ENCODE peak calls at places on chromosomes 11 and 22, in five cellular contexts. One of them, this sample, is unnamed. For H3K4me1, the result is how much of the 10 kb centered on the place peaks cover.

GRCh38 chr11:14971865-14972580 is at the start of gene CALCA:
- DNase-seq in tibial artery: no peak
- DNase-seq in mammary epithelial cell: no peak
- DNase-seq in effector memory CD4-positive, alpha-beta T cell: no peak
- DNase-seq in transverse colon: no peak
- DNase-seq in this sample: no peak

GRCh38 chr11:93740031-93740801 is 1.1 kb downstream of the TAF1D start:
- DNase-seq in transverse colon: peak
- DNase-seq in effector memory CD4-positive, alpha-beta T cell: peak
- DNase-seq in tibial artery: no peak
- DNase-seq in mammary epithelial cell: peak
- DNase-seq in this sample: no peak

GRCh38 chr11:95358516-95359322 is 127.7 kb upstream of the SESN3 start:
- DNase-seq in transverse colon: no peak
- DNase-seq in effector memory CD4-positive, alpha-beta T cell: no peak
- DNase-seq in tibial artery: no peak
- DNase-seq in mammary epithelial cell: no peak
- DNase-seq in this sample: no peak

GRCh38 chr11:69445131-69445470 is 36.4 kb upstream of the LINC01488 start:
- DNase-seq in transverse colon: no peak
- DNase-seq in effector memory CD4-positive, alpha-beta T cell: no peak
- DNase-seq in mammary epithelial cell: no peak
- DNase-seq in tibial artery: peak
- DNase-seq in this sample: peak

GRCh38 chr11:9601876-9602199 is 28.4 kb downstream of the WEE1 start:
- DNase-seq in transverse colon: no peak
- DNase-seq in mammary epithelial cell: no peak
- DNase-seq in effector memory CD4-positive, alpha-beta T cell: no peak
- DNase-seq in tibial artery: no peak
- DNase-seq in this sample: no peak

GRCh38 chr22:46969491-46969890 is 207.0 kb downstream of the TBC1D22A start:
- DNase-seq in transverse colon: no peak
- DNase-seq in effector memory CD4-positive, alpha-beta T cell: no peak
- DNase-seq in tibial artery: no peak
- DNase-seq in mammary epithelial cell: no peak
- DNase-seq in this sample: no peak

GRCh38 chr22:46238541-46238940 is 11.6 kb downstream of the CDPF1 start:
- DNase-seq in effector memory CD4-positive, alpha-beta T cell: no peak
- DNase-seq in tibial artery: peak
- DNase-seq in transverse colon: no peak
- DNase-seq in mammary epithelial cell: no peak
- DNase-seq in this sample: no peak

GRCh38 chr22:48919187-48919590 is 908.5 kb downstream of the BRD1 start:
- DNase-seq in mammary epithelial cell: no peak
- DNase-seq in effector memory CD4-positive, alpha-beta T cell: no peak
- DNase-seq in tibial artery: peak
- DNase-seq in transverse colon: no peak
- DNase-seq in this sample: peak

GRCh38 chr11:19218801-19219460 is 17.1 kb upstream of the CSRP3 start:
- DNase-seq in effector memory CD4-positive, alpha-beta T cell: no peak
- DNase-seq in transverse colon: no peak
- DNase-seq in mammary epithelial cell: no peak
- DNase-seq in tibial artery: no peak
- DNase-seq in this sample: no peak

GRCh38 chr11:57513911-57514537 is 1.5 kb downstream of the SLC43A1 start:
- DNase-seq in tibial artery: peak
- DNase-seq in effector memory CD4-positive, alpha-beta T cell: no peak
- DNase-seq in mammary epithelial cell: no peak
- DNase-seq in transverse colon: peak
- DNase-seq in this sample: peak

GRCh38 chr11:134794192-134794591 is 382.1 kb upstream of the B3GAT1 start:
- DNase-seq in mammary epithelial cell: no peak
- DNase-seq in transverse colon: no peak
- DNase-seq in effector memory CD4-positive, alpha-beta T cell: no peak
- DNase-seq in tibial artery: no peak
- DNase-seq in this sample: no peak

GRCh38 chr11:40228671-40229070 is 1230.8 kb downstream of the LRRC4C start:
- DNase-seq in effector memory CD4-positive, alpha-beta T cell: no peak
- DNase-seq in tibial artery: no peak
- DNase-seq in mammary epithelial cell: no peak
- DNase-seq in transverse colon: no peak
- DNase-seq in this sample: no peak

GRCh38 chr11:27524155-27524554 is 17.6 kb upstream of the LIN7C start:
- DNase-seq in effector memory CD4-positive, alpha-beta T cell: no peak
- DNase-seq in transverse colon: no peak
- DNase-seq in tibial artery: no peak
- DNase-seq in mammary epithelial cell: peak
- DNase-seq in this sample: no peak

GRCh38 chr11:65114538-65115171 is 2.8 kb downstream of the ZNHIT2 start:
- DNase-seq in effector memory CD4-positive, alpha-beta T cell: no peak
- DNase-seq in mammary epithelial cell: no peak
- DNase-seq in tibial artery: no peak
- DNase-seq in transverse colon: no peak
- DNase-seq in this sample: no peak

GRCh38 chr22:48925450-48925849 is 902.2 kb downstream of the BRD1 start:
- DNase-seq in mammary epithelial cell: no peak
- DNase-seq in transverse colon: no peak
- DNase-seq in effector memory CD4-positive, alpha-beta T cell: no peak
- DNase-seq in tibial artery: no peak
- DNase-seq in this sample: no peak

GRCh38 chr11:122491486-122491885 is 164.0 kb upstream of the UBASH3B start:
- DNase-seq in transverse colon: no peak
- DNase-seq in mammary epithelial cell: peak
- DNase-seq in effector memory CD4-positive, alpha-beta T cell: no peak
- DNase-seq in tibial artery: no peak
- DNase-seq in this sample: peak

GRCh38 chr11:1293619-1294015 is 15.8 kb downstream of the TOLLIP start:
- DNase-seq in mammary epithelial cell: no peak
- DNase-seq in tibial artery: no peak
- DNase-seq in transverse colon: peak
- DNase-seq in effector memory CD4-positive, alpha-beta T cell: no peak
- DNase-seq in this sample: no peak

GRCh38 chr11:120255519-120255866 is 15.6 kb downstream of the POU2F3 start:
- DNase-seq in transverse colon: no peak
- DNase-seq in mammary epithelial cell: no peak
- DNase-seq in effector memory CD4-positive, alpha-beta T cell: no peak
- DNase-seq in tibial artery: no peak
- DNase-seq in this sample: no peak

GRCh38 chr22:37080838-37081237 is 28.7 kb downstream of the TMPRSS6 start:
- DNase-seq in effector memory CD4-positive, alpha-beta T cell: no peak
- DNase-seq in mammary epithelial cell: no peak
- DNase-seq in tibial artery: no peak
- DNase-seq in transverse colon: no peak
- DNase-seq in this sample: no peak

GRCh38 chr11:79427126-79427525 is 13.7 kb downstream of the TENM4 start:
- DNase-seq in tibial artery: no peak
- DNase-seq in mammary epithelial cell: no peak
- DNase-seq in effector memory CD4-positive, alpha-beta T cell: no peak
- DNase-seq in transverse colon: no peak
- DNase-seq in this sample: no peak

GRCh38 chr11:41031571-41032060 is 427.8 kb downstream of the LRRC4C start:
- DNase-seq in mammary epithelial cell: no peak
- DNase-seq in tibial artery: no peak
- DNase-seq in transverse colon: no peak
- DNase-seq in effector memory CD4-positive, alpha-beta T cell: no peak
- DNase-seq in this sample: no peak

GRCh38 chr11:15660496-15660895 is 545.8 kb downstream of the INSC start:
- DNase-seq in effector memory CD4-positive, alpha-beta T cell: no peak
- DNase-seq in tibial artery: no peak
- DNase-seq in mammary epithelial cell: peak
- DNase-seq in transverse colon: no peak
- DNase-seq in this sample: no peak

GRCh38 chr22:40175571-40176105 is 2.1 kb upstream of the TNRC6B start:
- DNase-seq in effector memory CD4-positive, alpha-beta T cell: no peak
- DNase-seq in mammary epithelial cell: no peak
- DNase-seq in tibial artery: no peak
- DNase-seq in transverse colon: no peak
- DNase-seq in this sample: no peak

GRCh38 chr11:105392546-105392945 is 217.3 kb upstream of the GRIA4 start:
- DNase-seq in effector memory CD4-positive, alpha-beta T cell: no peak
- DNase-seq in mammary epithelial cell: no peak
- DNase-seq in transverse colon: no peak
- DNase-seq in tibial artery: no peak
- DNase-seq in this sample: no peak

GRCh38 chr11:77823775-77824174 is 2.8 kb downstream of the AAMDC start:
- DNase-seq in mammary epithelial cell: no peak
- DNase-seq in tibial artery: no peak
- DNase-seq in transverse colon: no peak
- DNase-seq in effector memory CD4-positive, alpha-beta T cell: no peak
- DNase-seq in this sample: no peak

DNA sequence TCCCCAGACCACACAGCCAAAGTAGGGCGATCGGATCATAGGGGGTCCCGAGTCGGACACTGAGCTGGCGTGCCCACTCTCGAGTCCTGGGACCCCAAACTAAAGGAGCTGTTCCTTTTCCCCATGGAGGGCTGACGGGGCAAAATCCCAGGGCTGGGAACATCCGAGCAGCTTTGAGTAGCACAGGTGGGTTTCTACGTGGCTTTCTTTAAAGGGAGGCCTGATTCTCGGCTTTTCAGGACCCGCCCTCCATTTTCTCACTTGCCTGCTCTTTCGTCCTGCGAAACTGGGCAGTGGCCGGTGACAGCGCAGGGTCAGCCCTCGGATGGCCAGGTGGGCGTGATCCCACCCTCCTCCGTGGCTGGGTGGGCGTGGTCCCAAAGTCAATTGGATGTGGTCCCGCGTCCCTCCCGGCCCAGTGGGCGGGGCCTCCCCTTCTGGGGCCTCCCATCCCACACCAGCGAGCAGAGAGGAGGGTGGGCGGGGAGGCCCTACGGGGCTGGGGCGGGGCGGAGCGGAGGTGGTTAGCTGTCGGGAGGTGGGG is 17.5 kb upstream of the TXNRD2 start:
- DNase-seq in transverse colon: peak
- DNase-seq in mammary epithelial cell: no peak
- DNase-seq in tibial artery: peak
- DNase-seq in effector memory CD4-positive, alpha-beta T cell: no peak
- DNase-seq in this sample: peak
- H3K27ac ChIP-seq in transverse colon: peak
- H3K27ac ChIP-seq in mammary epithelial cell: no peak
- H3K27ac ChIP-seq in tibial artery: peak
- H3K27ac ChIP-seq in effector memory CD4-positive, alpha-beta T cell: no peak
- H3K27ac ChIP-seq in this sample: peak

GRCh38 chr11:67410369-67410831 is 5.1 kb upstream of the CARNS1 start:
- DNase-seq in effector memory CD4-positive, alpha-beta T cell: no peak
- DNase-seq in transverse colon: no peak
- DNase-seq in tibial artery: no peak
- DNase-seq in mammary epithelial cell: no peak
- DNase-seq in this sample: no peak

GRCh38 chr11:67408437-67409200 is 4.7 kb downstream of the TBC1D10C start:
- DNase-seq in mammary epithelial cell: no peak
- DNase-seq in transverse colon: no peak
- DNase-seq in effector memory CD4-positive, alpha-beta T cell: no peak
- DNase-seq in tibial artery: no peak
- DNase-seq in this sample: peak

GRCh38 chr11:67409781-67410368 is 5.6 kb upstream of the CARNS1 start:
- DNase-seq in tibial artery: no peak
- DNase-seq in effector memory CD4-positive, alpha-beta T cell: no peak
- DNase-seq in mammary epithelial cell: no peak
- DNase-seq in transverse colon: peak
- DNase-seq in this sample: no peak

GRCh38 chr11:67407700-67408163 is 3.8 kb downstream of the TBC1D10C start:
- DNase-seq in mammary epithelial cell: no peak
- DNase-seq in effector memory CD4-positive, alpha-beta T cell: no peak
- DNase-seq in transverse colon: no peak
- DNase-seq in tibial artery: no peak
- DNase-seq in this sample: no peak

GRCh38 chr11:67409261-67409666 is 5.4 kb downstream of the TBC1D10C start:
- DNase-seq in mammary epithelial cell: no peak
- DNase-seq in effector memory CD4-positive, alpha-beta T cell: peak
- DNase-seq in tibial artery: no peak
- DNase-seq in transverse colon: peak
- DNase-seq in this sample: peak
- H3K4me3 ChIP-seq in mammary epithelial cell: no peak
- H3K4me3 ChIP-seq in effector memory CD4-positive, alpha-beta T cell: peak
- H3K4me3 ChIP-seq in tibial artery: no peak
- H3K4me3 ChIP-seq in transverse colon: no peak
- H3K4me3 ChIP-seq in this sample: no peak

DNA sequence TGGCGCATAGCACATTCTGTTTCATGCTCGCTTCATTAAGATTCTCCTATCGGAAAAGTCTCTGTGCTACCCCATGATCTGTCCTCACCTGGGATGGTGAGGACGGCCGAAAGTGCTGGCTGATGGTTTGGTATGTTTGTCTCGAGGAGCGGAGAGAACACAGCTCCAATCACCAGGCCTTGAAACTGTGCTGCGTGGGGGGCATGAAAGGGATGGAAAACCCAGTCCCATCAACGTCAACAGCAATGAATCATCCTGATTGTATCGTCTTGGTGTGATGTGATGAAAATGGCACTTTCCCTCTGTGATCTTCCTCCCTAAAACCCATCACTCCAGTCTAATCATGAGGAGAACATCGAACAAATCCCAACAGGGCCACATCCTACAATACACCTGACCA is 8.4 kb downstream of the FXYD6 start:
- DNase-seq in mammary epithelial cell: no peak
- DNase-seq in tibial artery: no peak
- DNase-seq in effector memory CD4-positive, alpha-beta T cell: no peak
- DNase-seq in transverse colon: no peak
- DNase-seq in this sample: no peak
- H3K4me1 ChIP-seq in mammary epithelial cell: under half
- H3K4me1 ChIP-seq in tibial artery: under half
- H3K4me1 ChIP-seq in effector memory CD4-positive, alpha-beta T cell: under half
- H3K4me1 ChIP-seq in transverse colon: under half
- H3K4me1 ChIP-seq in this sample: under half

GRCh38 chr11:2824851-2825250 is 60.7 kb downstream of the CDKN1C start:
- DNase-seq in tibial artery: peak
- DNase-seq in transverse colon: no peak
- DNase-seq in effector memory CD4-positive, alpha-beta T cell: no peak
- DNase-seq in mammary epithelial cell: no peak
- DNase-seq in this sample: peak
- H3K27ac ChIP-seq in tibial artery: peak
- H3K27ac ChIP-seq in transverse colon: peak
- H3K27ac ChIP-seq in effector memory CD4-positive, alpha-beta T cell: no peak
- H3K27ac ChIP-seq in mammary epithelial cell: no peak
- H3K27ac ChIP-seq in this sample: peak

This sample was measured in aorta.